ENCODE peak calls at places on chromosomes 2 and 18, in six cellular contexts. One of them, this sample, is unnamed.

GRCh38 chr2:61853086-61853847 is 593 bp downstream of the FAM161A start:
- DNase-seq in AG10803: no peak
- DNase-seq in AG08396: peak
- DNase-seq in progenitor cell of endocrine pancreas: no peak
- DNase-seq in neural progenitor cell: peak
- DNase-seq in GM20000: peak
- DNase-seq in this sample: no peak

GRCh38 chr18:45166341-45167108 is 448.8 kb upstream of the SLC14A2 start:
- DNase-seq in AG10803: peak
- DNase-seq in AG08396: peak
- DNase-seq in progenitor cell of endocrine pancreas: no peak
- DNase-seq in neural progenitor cell: no peak
- DNase-seq in GM20000: no peak
- DNase-seq in this sample: no peak

GRCh38 chr2:218570850-218571249 is 2.2 kb downstream of the CNOT9 start:
- DNase-seq in AG10803: peak
- DNase-seq in AG08396: peak
- DNase-seq in progenitor cell of endocrine pancreas: no peak
- DNase-seq in neural progenitor cell: no peak
- DNase-seq in GM20000: no peak
- DNase-seq in this sample: no peak

GRCh38 chr2:240183370-240184197 is 43.1 kb upstream of the OTOS start:
- DNase-seq in AG10803: no peak
- DNase-seq in AG08396: no peak
- DNase-seq in progenitor cell of endocrine pancreas: no peak
- DNase-seq in neural progenitor cell: no peak
- DNase-seq in GM20000: no peak
- DNase-seq in this sample: no peak

GRCh38 chr2:235055891-235056516 is 104.2 kb downstream of the SH3BP4 start:
- DNase-seq in AG10803: peak
- DNase-seq in AG08396: peak
- DNase-seq in progenitor cell of endocrine pancreas: no peak
- DNase-seq in neural progenitor cell: peak
- DNase-seq in GM20000: no peak
- DNase-seq in this sample: no peak

GRCh38 chr18:36828630-36829361 is at the start of the genes KIAA1328 and TPGS2:
- DNase-seq in AG10803: peak
- DNase-seq in AG08396: peak
- DNase-seq in progenitor cell of endocrine pancreas: peak
- DNase-seq in neural progenitor cell: peak
- DNase-seq in GM20000: peak
- DNase-seq in this sample: no peak

GRCh38 chr2:73708527-73708926 is 28.6 kb downstream of the TPRKB start:
- DNase-seq in AG10803: no peak
- DNase-seq in AG08396: no peak
- DNase-seq in progenitor cell of endocrine pancreas: no peak
- DNase-seq in neural progenitor cell: no peak
- DNase-seq in GM20000: no peak
- DNase-seq in this sample: no peak

GRCh38 chr2:192197387-192197786 is 2.7 kb upstream of the TMEFF2 start:
- DNase-seq in AG10803: no peak
- DNase-seq in AG08396: peak
- DNase-seq in progenitor cell of endocrine pancreas: no peak
- DNase-seq in neural progenitor cell: no peak
- DNase-seq in GM20000: no peak
- DNase-seq in this sample: no peak

This sample was measured in AG04450.